ENCODE peak calls at places on chromosome 11, in four cellular contexts. I is A549, V is brain microvascular endothelial cell, A is esophagus squamous epithelium. L is an unnamed sample.

GRCh38 chr11:110297726-110298297 is 1.4 kb upstream of the RDX start:
- DNase-seq in A (no peak), I (peak), V (no peak), L (no peak)

GRCh38 chr11:27468209-27468608 is 4.4 kb downstream of the LGR4 start:
- DNase-seq in V (no peak), I (peak), A (no peak), L (no peak)

GRCh38 chr11:68067991-68068390 is 29.2 kb downstream of the TCIRG1 start:
- DNase-seq in V (no peak), A (no peak), I (no peak), L (no peak)

GRCh38 chr11:86141645-86142569 is 73.0 kb upstream of the PICALM start:
- DNase-seq in I (no peak), V (no peak), A (no peak), L (no peak)

GRCh38 chr11:131274233-131274632 is 96.2 kb upstream of the NTM start:
- DNase-seq in I (no peak), V (no peak), A (no peak), L (no peak)

GRCh38 chr11:69962152-69962551 is 116.0 kb upstream of the ANO1 start:
- DNase-seq in I (peak), V (peak), A (no peak), L (no peak)

GRCh38 chr11:28794405-28794804 is 686.2 kb downstream of the METTL15 start:
- DNase-seq in V (no peak), I (no peak), A (no peak), L (no peak)

GRCh38 chr11:19679952-19680823 is 32.4 kb upstream of the NAV2 start:
- DNase-seq in I (peak), A (no peak), V (peak), L (no peak)

GRCh38 chr11:65293909-65294381 is 20.7 kb upstream of the CDC42EP2 start:
- DNase-seq in A (no peak), V (no peak), I (no peak), L (no peak)

GRCh38 chr11:367956-368413 is 1.3 kb upstream of the B4GALNT4 start:
- DNase-seq in V (no peak), I (no peak), A (no peak), L (no peak)

GRCh38 chr11:13222285-13222684 is 55.3 kb upstream of the BMAL1 start:
- DNase-seq in A (no peak), V (no peak), I (no peak), L (no peak)

GRCh38 chr11:80167766-80168165 is 726.9 kb upstream of the TENM4 start:
- DNase-seq in A (no peak), V (no peak), I (no peak), L (no peak)
- H3K27ac ChIP-seq in A (no peak), V (no peak), I (no peak), L (no peak)

DNA sequence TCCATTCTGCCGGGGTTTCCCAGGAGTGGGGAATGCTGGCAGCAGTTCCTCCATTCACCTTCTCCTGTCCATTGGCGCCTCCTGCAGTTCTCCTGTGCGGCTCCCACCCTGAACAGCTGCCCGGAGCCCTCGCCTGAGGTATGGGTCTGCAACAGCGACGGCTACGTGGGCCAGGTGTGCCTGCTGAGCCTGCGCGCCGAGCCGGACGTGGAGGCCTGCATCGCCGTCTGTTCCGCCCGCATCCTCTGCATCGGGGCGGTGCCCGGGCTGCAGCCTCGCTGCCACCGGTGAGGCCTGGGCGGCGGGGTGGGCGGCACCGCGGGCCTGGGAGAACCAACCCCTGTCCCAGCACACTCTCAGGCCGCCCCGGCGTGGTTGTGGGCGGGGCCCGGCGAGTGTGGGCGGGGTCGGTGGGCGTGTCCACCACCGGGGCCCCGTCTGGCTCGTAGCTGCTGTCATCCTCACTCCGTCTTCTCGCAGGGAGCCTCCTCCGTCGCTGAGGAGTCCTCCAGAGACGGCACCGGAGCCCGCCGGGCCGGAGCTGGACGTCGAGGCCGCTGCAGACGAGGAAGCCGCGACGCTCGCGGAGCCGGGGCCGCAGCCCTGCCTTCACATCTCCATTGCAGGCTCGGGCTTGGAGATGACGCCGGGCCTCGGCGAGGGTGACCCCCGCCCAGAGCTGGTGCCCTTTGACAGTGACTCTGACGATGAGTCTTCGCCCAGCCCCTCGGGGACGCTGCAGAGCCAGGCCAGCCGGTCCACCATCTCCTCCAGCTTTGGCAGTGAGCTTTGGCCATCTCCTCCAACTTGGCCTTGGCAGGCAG is 14.0 kb upstream of the RELT start:
- DNase-seq in A (no peak), I (no peak), V (no peak), L (no peak)
- H3K4me3 ChIP-seq in A (no peak), I (no peak), V (no peak), L (no peak)

GRCh38 chr11:4008116-4008515 is 86.5 kb upstream of the RRM1 start:
- DNase-seq in A (no peak), V (no peak), I (no peak), L (no peak)
- TF ChIP-seq CTCF in A (no peak), V (no peak), I (no peak), L (no peak)

DNA sequence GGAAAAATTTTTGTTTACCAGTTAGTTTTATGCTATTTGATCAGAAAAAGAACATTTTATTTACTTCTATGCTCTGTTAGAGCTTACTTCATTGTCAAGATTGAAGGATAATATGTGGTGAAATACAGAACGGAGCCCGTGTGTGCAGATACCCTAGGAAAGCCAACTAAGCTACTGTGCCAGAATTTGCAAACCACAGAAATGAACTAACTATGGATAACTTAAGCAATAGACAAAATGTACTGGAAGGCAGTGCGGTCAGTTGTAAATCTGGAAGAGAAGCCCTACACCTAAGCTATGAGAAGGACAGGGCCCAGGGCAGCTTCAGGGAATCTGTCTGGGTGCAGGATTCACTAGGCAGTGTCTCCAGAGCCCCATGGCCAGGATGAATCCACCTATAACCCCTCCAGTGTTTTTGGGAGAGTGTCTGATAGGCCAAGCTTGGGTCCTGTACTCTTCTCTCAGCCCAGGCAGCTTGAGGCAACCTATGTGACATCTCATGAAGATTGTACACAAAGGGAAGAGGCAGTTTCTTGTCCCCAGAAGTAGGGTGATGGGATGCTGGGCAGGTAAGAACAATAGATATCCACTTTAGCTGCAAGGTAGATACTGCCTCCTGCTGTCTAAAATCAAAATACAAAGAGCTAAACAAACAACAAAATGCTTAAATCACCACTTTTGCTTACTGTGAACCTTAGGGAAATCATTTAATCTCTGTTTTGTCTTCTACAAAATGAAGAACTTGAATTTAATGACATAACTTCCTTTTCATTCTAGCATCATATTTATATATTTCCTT is 12.1 kb downstream of the MMP7 start:
- DNase-seq in I (no peak), A (no peak), V (no peak), L (no peak)
- H3K27ac ChIP-seq in I (no peak), A (no peak), V (no peak), L (no peak)

GRCh38 chr11:2272241-2272945 is 2.0 kb upstream of the ASCL2 start:
- DNase-seq in A (no peak), I (no peak), V (no peak), L (no peak)

GRCh38 chr11:2272946-2273280 is 2.5 kb upstream of the ASCL2 start:
- DNase-seq in V (no peak), I (no peak), A (no peak), L (no peak)

GRCh38 chr11:2270322-2271076 is at the start of gene ASCL2:
- DNase-seq in A (no peak), V (no peak), I (no peak), L (no peak)

GRCh38 chr11:2271077-2271326 is 614 bp upstream of the ASCL2 start:
- DNase-seq in A (no peak), I (no peak), V (no peak), L (peak)

GRCh38 chr11:2271327-2272240 is 1.2 kb upstream of the ASCL2 start:
- DNase-seq in I (no peak), V (no peak), A (no peak), L (no peak)
- H3K4me3 ChIP-seq in I (no peak), V (no peak), A (peak), L (no peak)

DNA sequence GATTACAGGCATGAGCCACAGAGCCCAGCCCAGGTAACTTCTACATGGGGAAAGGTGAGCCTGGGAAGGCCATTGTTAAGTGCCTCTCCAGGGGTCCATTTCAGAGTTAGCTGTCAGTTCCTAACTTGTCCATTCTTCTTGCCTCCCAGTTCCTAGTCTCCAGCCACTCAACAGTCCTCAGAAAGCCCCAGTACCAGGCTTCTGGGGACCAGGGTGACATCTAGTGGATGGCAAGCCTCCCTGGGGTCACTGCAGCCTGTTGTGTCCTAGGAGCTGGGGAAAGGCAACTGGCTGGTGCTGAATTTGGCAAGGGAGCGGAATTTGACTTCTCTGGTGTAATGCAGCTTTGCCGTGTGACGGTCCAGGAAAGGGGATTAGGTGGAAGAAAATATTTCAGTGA is 2.1 kb downstream of the LGALS12 start:
- DNase-seq in V (no peak), A (no peak), I (peak), L (no peak)
- TF ChIP-seq CTCF in V (peak), A (peak), I (peak), L (no peak)

DNA sequence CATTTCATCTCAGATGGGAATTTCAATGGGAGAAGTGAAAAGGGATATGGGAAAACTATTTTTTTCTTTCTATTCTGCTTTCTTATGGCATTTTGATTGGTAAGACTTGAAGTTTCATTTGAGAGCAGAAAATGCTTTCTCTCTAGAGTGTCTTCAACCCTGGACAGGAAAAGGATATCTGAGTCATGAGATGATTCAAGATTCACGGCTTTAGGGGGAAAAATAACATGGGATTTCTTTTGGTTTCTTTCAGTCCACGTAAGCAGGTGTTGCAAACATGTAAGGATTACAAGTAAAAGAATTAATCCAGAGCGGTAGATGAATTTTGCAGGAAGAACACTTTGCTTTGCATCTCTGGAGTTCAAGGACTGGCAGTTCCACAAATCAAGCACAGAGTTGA is 1001.0 kb upstream of the TENM4 start:
- DNase-seq in A (no peak), V (peak), I (no peak), L (no peak)
- H3K27ac ChIP-seq in A (no peak), V (peak), I (no peak), L (no peak)

DNA sequence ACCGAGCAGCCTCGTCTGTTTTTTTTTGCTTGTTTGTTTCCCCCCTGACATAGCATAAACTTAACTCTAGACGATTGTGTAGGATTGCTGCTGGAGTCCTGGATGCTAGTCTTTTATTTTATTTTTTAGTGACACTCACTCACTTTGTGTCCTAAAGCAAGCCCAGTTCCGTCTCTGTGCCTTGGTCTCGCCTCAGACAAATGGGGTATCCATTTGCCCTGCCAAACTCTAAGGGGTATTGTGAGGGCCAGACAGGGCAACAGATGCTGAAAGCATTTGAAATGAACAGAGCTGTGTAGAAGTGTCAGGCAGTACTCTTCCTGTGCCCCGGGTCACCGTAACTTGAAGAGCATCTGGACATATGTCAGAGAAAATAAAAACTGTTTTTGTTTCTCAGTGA is 34.8 kb upstream of the DKK3 start:
- DNase-seq in V (no peak), I (no peak), A (no peak), L (no peak)
- H3K4me3 ChIP-seq in V (no peak), I (no peak), A (no peak), L (no peak)

DNA sequence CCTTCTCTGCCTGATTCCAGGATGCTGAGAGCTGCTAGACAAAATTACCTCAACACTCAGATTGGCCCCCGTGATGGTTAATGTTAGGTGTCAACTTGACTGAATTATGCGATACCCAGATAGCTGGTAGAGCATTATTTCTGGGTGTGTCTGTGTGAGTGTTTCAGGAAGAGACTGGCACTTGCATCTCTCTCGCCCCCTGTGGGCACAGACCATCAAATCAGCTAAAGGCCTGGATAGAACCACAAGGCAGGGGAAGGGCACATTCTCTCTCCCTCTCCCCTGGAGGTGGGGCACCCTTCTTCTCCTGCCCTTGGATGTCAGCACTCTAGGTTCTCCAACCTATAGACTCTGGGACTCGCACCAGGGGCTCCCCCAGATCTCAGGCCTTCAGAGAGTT is 79.7 kb downstream of the KIRREL3 start:
- DNase-seq in A (no peak), I (peak), V (no peak), L (no peak)
- TF ChIP-seq CTCF in A (no peak), I (no peak), V (peak), L (no peak)

L was measured in CD8-positive, alpha-beta T cell.